ENCODE peak calls at places on chromosome 22, in nine cellular contexts. P is GM20000, O is vagina, S is H9, D is A549, Q is endothelial cell, C is natural killer cell, B is suprapubic skin, A is astrocyte. V is an unnamed sample.

GRCh38 chr22:38738475-38739070 is 17.2 kb downstream of the SUN2 start:
- DNase-seq in P (no peak), O (no peak), S (no peak), D (no peak), Q (no peak), C (no peak), B (no peak), A (no peak), V (no peak)

GRCh38 chr22:19576460-19577421 is 52.5 kb upstream of the CLDN5 start:
- DNase-seq in P (peak), O (no peak), S (peak), D (no peak), Q (no peak), C (peak), B (no peak), A (peak), V (no peak)

GRCh38 chr22:42437488-42438292 is 5.5 kb upstream of the NFAM1 start:
- DNase-seq in P (peak), O (no peak), S (peak), D (peak), Q (peak), C (peak), B (peak), A (no peak), V (peak)

GRCh38 chr22:39820266-39820665 is 73.3 kb downstream of the ENTHD1 start:
- DNase-seq in P (no peak), O (no peak), S (no peak), D (peak), Q (no peak), C (no peak), B (no peak), A (peak), V (no peak)

GRCh38 chr22:43570531-43571144 is 158.8 kb downstream of the MPPED1 start:
- DNase-seq in P (no peak), O (no peak), S (no peak), D (no peak), Q (no peak), C (no peak), B (no peak), A (no peak), V (no peak)

GRCh38 chr22:42068351-42068730 is 2.3 kb downstream of the NAGA start:
- DNase-seq in P (no peak), O (no peak), S (no peak), D (no peak), Q (no peak), C (no peak), B (no peak), A (no peak), V (no peak)

GRCh38 chr22:42356547-42356946 is 75.7 kb downstream of the NFAM1 start:
- DNase-seq in P (no peak), O (no peak), S (no peak), D (no peak), Q (no peak), C (no peak), B (no peak), A (no peak), V (no peak)

GRCh38 chr22:47089796-47090460 is 327.5 kb downstream of the TBC1D22A start:
- DNase-seq in P (no peak), O (peak), S (no peak), D (no peak), Q (no peak), C (no peak), B (peak), A (no peak), V (no peak)

GRCh38 chr22:41925783-41926460 is 684 bp downstream of the TNFRSF13C start:
- DNase-seq in P (peak), O (no peak), S (peak), D (peak), Q (peak), C (peak), B (no peak), A (no peak), V (peak)

GRCh38 chr22:43541462-43542407 is 129.9 kb downstream of the MPPED1 start:
- DNase-seq in P (no peak), O (no peak), S (peak), D (no peak), Q (no peak), C (no peak), B (peak), A (no peak), V (no peak)

GRCh38 chr22:44000123-44000522 is 24.0 kb upstream of the PARVB start:
- DNase-seq in P (no peak), O (no peak), S (no peak), D (no peak), Q (no peak), C (no peak), B (no peak), A (no peak), V (no peak)

GRCh38 chr22:17807571-17808410 is 33.5 kb upstream of the BID start:
- DNase-seq in P (no peak), O (no peak), S (peak), D (no peak), Q (no peak), C (no peak), B (no peak), A (peak), V (no peak)

GRCh38 chr22:19607198-19608113 is 83.2 kb upstream of the CLDN5 start:
- DNase-seq in P (peak), O (no peak), S (peak), D (no peak), Q (peak), C (no peak), B (no peak), A (no peak), V (no peak)

GRCh38 chr22:46286006-46286405 is 10.7 kb upstream of the GTSE1 start:
- DNase-seq in P (no peak), O (no peak), S (no peak), D (no peak), Q (no peak), C (no peak), B (no peak), A (no peak), V (no peak)

GRCh38 chr22:39138357-39138997 is 14.0 kb downstream of the CBX7 start:
- DNase-seq in P (no peak), O (no peak), S (peak), D (no peak), Q (no peak), C (no peak), B (no peak), A (no peak), V (no peak)

GRCh38 chr22:20547029-20547428 is 39.6 kb downstream of the MED15 start:
- DNase-seq in P (no peak), O (no peak), S (no peak), D (no peak), Q (no peak), C (no peak), B (no peak), A (no peak), V (no peak)

GRCh38 chr22:48949375-48950149 is 878.1 kb downstream of the BRD1 start:
- DNase-seq in P (no peak), O (peak), S (peak), D (no peak), Q (no peak), C (peak), B (peak), A (no peak), V (peak)

GRCh38 chr22:38114484-38115398 is 4.3 kb upstream of the BAIAP2L2 start:
- DNase-seq in P (peak), O (no peak), S (peak), D (peak), Q (peak), C (peak), B (peak), A (peak), V (peak)

GRCh38 chr22:33274941-33275443 is 216.8 kb upstream of the SYN3 start:
- DNase-seq in P (no peak), O (no peak), S (no peak), D (no peak), Q (no peak), C (no peak), B (no peak), A (no peak), V (no peak)

GRCh38 chr22:33271390-33272161 is 213.4 kb upstream of the SYN3 start:
- DNase-seq in P (peak), O (no peak), S (no peak), D (no peak), Q (no peak), C (no peak), B (no peak), A (peak), V (no peak)

GRCh38 chr22:33272180-33272579 is 214.0 kb upstream of the SYN3 start:
- DNase-seq in P (no peak), O (no peak), S (no peak), D (peak), Q (no peak), C (no peak), B (no peak), A (no peak), V (no peak)

GRCh38 chr22:33272866-33273265 is 214.7 kb upstream of the SYN3 start:
- DNase-seq in P (peak), O (no peak), S (no peak), D (no peak), Q (no peak), C (no peak), B (no peak), A (no peak), V (no peak)

GRCh38 chr22:33274214-33274828 is 216.1 kb upstream of the SYN3 start:
- DNase-seq in P (peak), O (no peak), S (peak), D (peak), Q (peak), C (no peak), B (no peak), A (no peak), V (no peak)
- TF ChIP-seq CTCF in P (peak), O (no peak), S (peak), D (no peak), Q (peak), C (no peak), B (no peak), A (no peak), V (peak)

DNA sequence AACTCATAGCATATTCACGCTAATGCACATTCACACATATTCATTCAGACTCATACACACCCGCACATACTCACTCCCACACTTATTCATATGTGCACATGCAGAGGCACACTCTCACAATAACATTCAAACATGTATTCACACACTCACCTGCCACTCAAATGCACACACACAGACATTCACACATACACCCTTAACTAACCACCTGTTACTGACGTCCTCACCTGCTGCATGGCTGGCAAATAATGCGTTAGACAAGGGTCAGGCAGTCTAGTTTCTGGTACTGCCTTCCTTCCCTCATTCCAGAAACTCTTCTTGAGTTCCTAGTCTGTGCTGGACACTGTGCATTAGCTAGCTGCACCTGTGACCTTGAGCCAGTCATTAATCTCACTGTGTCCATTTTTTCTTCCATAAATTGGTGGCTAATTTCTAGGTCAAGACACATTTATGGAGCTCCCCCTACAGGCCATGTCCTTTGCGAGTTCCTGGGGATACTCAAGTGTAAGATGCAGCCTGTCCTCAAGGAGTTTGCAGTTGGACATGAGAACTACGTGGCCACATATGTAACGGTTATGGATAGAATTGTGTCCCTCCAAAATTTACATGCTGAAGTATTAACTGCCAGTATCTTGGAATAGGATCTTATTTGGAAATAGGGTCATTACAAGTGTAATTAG is 34.5 kb upstream of the SEZ6L start:
- DNase-seq in P (no peak), O (no peak), S (no peak), D (peak), Q (no peak), C (no peak), B (no peak), A (no peak), V (no peak)
- TF ChIP-seq CTCF in P (peak), O (no peak), S (peak), D (no peak), Q (peak), C (no peak), B (no peak), A (no peak), V (peak)

GRCh38 chr22:31932863-31933262 is 11.5 kb upstream of the YWHAH start:
- DNase-seq in P (no peak), O (no peak), S (no peak), D (no peak), Q (no peak), C (no peak), B (no peak), A (no peak), V (no peak)

GRCh38 chr22:31933816-31934482 is 10.4 kb upstream of the YWHAH start:
- DNase-seq in P (no peak), O (no peak), S (no peak), D (no peak), Q (no peak), C (no peak), B (no peak), A (no peak), V (no peak)

GRCh38 chr22:31935961-31936635 is 8.2 kb upstream of the YWHAH start:
- DNase-seq in P (no peak), O (no peak), S (no peak), D (no peak), Q (no peak), C (no peak), B (no peak), A (no peak), V (no peak)

GRCh38 chr22:31937328-31937727 is 7.0 kb upstream of the YWHAH start:
- DNase-seq in P (no peak), O (no peak), S (no peak), D (no peak), Q (no peak), C (no peak), B (no peak), A (no peak), V (no peak)

GRCh38 chr22:31933406-31933805 is 10.9 kb upstream of the YWHAH start:
- DNase-seq in P (no peak), O (no peak), S (no peak), D (no peak), Q (no peak), C (no peak), B (no peak), A (no peak), V (no peak)
- TF ChIP-seq CTCF in P (no peak), O (no peak), S (no peak), D (no peak), Q (no peak), C (no peak), B (no peak), A (no peak), V (no peak)

GRCh38 chr22:30754521-30754920 is 59.8 kb downstream of the OSBP2 start:
- DNase-seq in P (no peak), O (no peak), S (no peak), D (no peak), Q (no peak), C (no peak), B (no peak), A (no peak), V (no peak)

GRCh38 chr22:30754971-30755759 is 60.5 kb downstream of the OSBP2 start:
- DNase-seq in P (peak), O (no peak), S (peak), D (peak), Q (peak), C (no peak), B (no peak), A (peak), V (no peak)

GRCh38 chr22:30752771-30753170 is 58.1 kb downstream of the OSBP2 start:
- DNase-seq in P (no peak), O (no peak), S (no peak), D (no peak), Q (no peak), C (no peak), B (no peak), A (no peak), V (no peak)

GRCh38 chr22:30755760-30756124 is 61.1 kb downstream of the OSBP2 start:
- DNase-seq in P (no peak), O (no peak), S (no peak), D (no peak), Q (no peak), C (no peak), B (no peak), A (no peak), V (no peak)

DNA sequence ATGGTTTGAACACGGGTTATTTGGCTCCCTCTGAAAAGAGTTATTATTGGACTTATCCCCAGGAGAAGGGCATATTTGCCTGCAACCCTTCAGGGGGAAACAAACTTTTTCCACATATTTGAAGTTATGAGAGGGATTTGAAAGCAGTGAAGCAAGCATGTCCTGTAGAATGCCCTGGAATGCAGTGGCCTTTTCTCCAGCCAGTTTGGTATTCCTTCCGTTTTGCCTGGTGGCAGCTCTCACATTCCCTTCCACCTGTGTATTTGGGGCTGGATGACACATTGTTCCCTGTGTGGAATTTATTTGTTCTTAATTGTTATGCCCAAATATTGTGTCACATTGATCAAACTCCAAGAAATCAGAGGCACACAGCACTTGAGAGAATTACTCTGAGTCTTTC is 59.0 kb downstream of the OSBP2 start:
- DNase-seq in P (no peak), O (no peak), S (no peak), D (no peak), Q (no peak), C (no peak), B (no peak), A (no peak), V (no peak)
- TF ChIP-seq CTCF in P (no peak), O (no peak), S (no peak), D (no peak), Q (no peak), C (no peak), B (no peak), A (no peak), V (no peak)

GRCh38 chr22:21640810-21641209 is 1.3 kb upstream of the SDF2L1 start:
- DNase-seq in P (no peak), O (no peak), S (no peak), D (no peak), Q (no peak), C (no peak), B (no peak), A (no peak), V (no peak)

GRCh38 chr22:21641795-21642583 is at the start of gene SDF2L1:
- DNase-seq in P (peak), O (peak), S (peak), D (peak), Q (peak), C (peak), B (peak), A (peak), V (peak)

GRCh38 chr22:21639359-21639758 is 2.7 kb upstream of the SDF2L1 start:
- DNase-seq in P (no peak), O (no peak), S (no peak), D (no peak), Q (no peak), C (no peak), B (no peak), A (no peak), V (no peak)

GRCh38 chr22:21642584-21643448 is 714 bp downstream of the SDF2L1 start:
- DNase-seq in P (peak), O (no peak), S (peak), D (peak), Q (peak), C (peak), B (no peak), A (no peak), V (no peak)

DNA sequence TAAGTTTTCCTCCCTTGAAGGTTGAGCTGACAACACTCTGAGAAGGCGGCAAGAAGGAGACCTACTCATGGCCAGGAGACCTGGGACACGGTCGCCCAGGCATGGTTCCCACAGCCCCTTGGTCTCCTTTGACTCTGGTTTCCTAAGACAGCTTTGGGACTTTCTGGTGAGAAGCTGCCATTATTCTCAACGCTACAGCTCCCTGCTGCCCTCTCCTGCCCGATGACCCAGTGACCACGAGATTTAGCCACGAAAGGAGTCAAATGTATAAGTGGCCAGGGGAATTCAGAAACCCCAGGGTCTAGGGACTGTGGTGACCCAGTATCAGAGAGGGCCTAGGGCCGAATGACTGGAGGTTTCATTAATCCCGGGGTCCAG is 696 bp upstream of the SDF2L1 start:
- DNase-seq in P (peak), O (no peak), S (peak), D (peak), Q (peak), C (no peak), B (no peak), A (no peak), V (no peak)
- TF ChIP-seq CTCF in P (no peak), O (peak), S (peak), D (peak), Q (no peak), C (no peak), B (no peak), A (peak), V (peak)

DNA sequence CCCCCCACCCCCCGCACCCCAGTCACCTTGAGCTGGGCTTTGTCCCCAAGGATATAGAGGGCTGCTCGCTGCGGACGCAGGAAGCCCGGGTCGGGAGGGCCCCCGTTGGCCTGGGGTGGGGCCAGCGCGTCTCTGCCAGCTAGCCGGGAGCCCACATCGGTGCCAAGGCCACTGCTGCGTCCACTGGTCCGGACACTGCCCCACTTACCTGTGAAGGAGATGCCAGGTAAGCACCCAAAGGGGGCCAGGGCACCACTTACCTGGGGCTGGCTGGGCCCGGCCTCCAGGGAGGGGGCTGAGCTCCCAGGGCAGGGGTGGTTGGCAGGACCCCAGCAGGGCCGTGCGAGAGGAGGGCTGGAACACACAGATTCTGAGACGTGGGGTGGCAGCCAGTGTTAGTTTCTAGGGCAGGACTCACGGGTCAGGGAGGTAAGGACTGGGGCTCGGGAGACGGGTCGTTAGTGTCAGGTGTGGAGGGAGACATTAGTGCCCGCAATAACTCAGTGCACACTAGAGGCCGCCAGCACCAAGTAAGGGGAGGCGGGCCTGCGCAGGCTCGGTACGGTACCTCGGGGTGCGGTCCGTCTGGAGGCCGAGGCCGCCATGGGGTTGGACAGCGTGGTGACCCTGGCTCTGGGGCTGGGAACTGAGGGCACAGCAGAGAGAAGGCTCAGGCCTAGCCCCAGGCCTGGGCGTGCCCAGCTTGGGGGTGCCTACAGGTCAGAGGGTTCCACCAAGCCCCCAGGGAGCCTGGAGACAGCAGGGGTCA is 18.2 kb downstream of the SBF1 start:
- DNase-seq in P (no peak), O (no peak), S (peak), D (no peak), Q (no peak), C (no peak), B (no peak), A (no peak), V (no peak)
- TF ChIP-seq CTCF in P (peak), O (no peak), S (peak), D (peak), Q (no peak), C (no peak), B (no peak), A (no peak), V (peak)

DNA sequence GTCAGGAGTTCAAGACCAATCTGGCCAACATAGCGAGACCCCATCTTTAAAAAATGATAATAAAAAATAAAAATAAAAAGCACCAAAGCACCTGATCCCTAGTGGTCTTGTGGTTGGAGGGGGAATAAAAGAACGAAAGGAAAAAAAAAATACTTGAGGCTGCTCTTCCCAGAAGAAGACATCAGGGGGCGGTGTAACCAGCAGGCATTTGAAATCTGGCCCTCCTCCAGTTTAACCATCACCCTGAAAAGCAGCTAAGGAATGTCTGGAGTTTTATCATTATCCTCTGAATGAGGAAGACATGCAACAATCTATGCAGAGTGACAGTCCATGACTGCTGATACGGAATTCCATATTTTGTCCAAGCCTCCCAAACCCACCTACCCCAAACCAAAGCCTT is 5.6 kb upstream of the KCTD17 start:
- DNase-seq in P (no peak), O (no peak), S (no peak), D (peak), Q (peak), C (no peak), B (no peak), A (peak), V (no peak)
- TF ChIP-seq CTCF in P (peak), O (no peak), S (peak), D (peak), Q (peak), C (peak), B (no peak), A (peak), V (peak)

GRCh38 chr22:24521791-24522245 is 26.7 kb downstream of the UPB1 start:
- DNase-seq in P (peak), O (no peak), S (peak), D (peak), Q (peak), C (no peak), B (no peak), A (peak), V (no peak)
- TF ChIP-seq CTCF in P (peak), O (peak), S (peak), D (peak), Q (no peak), C (no peak), B (no peak), A (peak), V (peak)

V was measured in type B pancreatic cell.